ENCODE peak calls at places on chromosomes 5 and 9, in four cellular contexts. B is K562, U is HepG2, O is GM12878. K is an unnamed sample.

GRCh38 chr9:134984372-134985240 is 66.9 kb upstream of the FCN1 start:
- DNase-seq in U (no peak), O (no peak), B (no peak), K (no peak)

GRCh38 chr9:131270171-131271015 is 5.9 kb downstream of the FAM78A start:
- DNase-seq in B (peak), O (no peak), U (no peak), K (no peak)

GRCh38 chr9:94100152-94100879 is 16.1 kb downstream of the PTPDC1 start:
- DNase-seq in B (no peak), U (no peak), O (no peak), K (no peak)

GRCh38 chr5:174903333-174903732 is 179.0 kb downstream of the MSX2 start:
- DNase-seq in O (no peak), U (no peak), B (no peak), K (peak)

GRCh38 chr5:158378931-158379330 is 520.0 kb upstream of the CLINT1 start:
- DNase-seq in B (no peak), O (no peak), U (no peak), K (no peak)

GRCh38 chr5:140145818-140146522 is 20.2 kb downstream of the IGIP start:
- DNase-seq in B (peak), O (no peak), U (peak), K (no peak)

GRCh38 chr9:31637265-31637664 is 747.2 kb upstream of the ACO1 start:
- DNase-seq in U (no peak), O (no peak), B (no peak), K (no peak)

GRCh38 chr9:79695531-79696218 is 123.9 kb downstream of the TLE4 start:
- DNase-seq in B (no peak), U (no peak), O (no peak), K (no peak)

GRCh38 chr5:154402611-154403010 is 43.2 kb upstream of the SAP30L start:
- DNase-seq in U (no peak), O (no peak), B (no peak), K (no peak)

GRCh38 chr9:20941177-20941690 is 90.2 kb downstream of the HACD4 start:
- DNase-seq in O (peak), B (no peak), U (peak), K (peak)

GRCh38 chr9:121638901-121639592 is 12.4 kb upstream of the DAB2IP start:
- DNase-seq in O (no peak), B (no peak), U (peak), K (no peak)

DNA sequence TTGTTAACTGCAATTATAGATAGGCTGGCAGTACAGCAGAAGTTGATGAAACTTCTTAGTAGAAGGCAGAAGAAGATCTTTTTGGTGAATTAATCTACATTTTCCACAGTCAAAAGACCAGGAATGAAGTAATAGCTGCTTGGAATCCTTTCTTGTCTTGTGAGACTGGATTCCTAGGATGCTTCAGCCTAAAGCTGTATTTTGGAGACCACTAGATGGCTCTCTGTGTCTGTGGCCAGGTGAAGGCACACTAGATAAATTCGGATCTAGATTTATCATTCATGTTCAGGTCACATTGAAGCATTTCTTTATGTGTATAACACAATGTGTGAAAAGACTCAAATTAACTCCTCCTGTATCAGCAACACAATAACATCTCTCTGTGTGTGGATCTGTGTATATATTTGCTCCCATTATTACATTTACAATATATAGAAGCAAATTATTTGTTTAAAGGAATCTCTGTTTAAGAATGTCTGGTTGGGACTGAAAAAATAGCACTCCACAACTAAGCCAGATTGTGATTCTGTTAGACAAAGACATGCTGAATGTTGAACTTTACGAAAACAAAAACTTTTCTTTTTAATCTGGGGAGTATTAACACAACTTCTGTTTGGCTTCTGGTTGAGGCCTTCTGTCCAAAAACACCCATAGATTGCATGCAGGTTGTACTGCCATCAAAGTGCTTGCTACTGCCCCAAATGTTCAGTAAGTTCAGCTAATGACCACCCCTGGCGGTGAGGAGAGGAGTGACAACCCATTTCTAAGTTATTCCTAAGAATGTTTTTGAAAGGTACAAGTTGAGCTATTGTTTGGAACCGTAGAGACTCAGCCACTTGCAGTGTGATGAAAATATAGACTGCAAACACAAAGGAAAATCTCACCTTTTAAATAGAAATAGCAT is 10.6 kb downstream of the GRIN3A start:
- DNase-seq in U (peak), O (no peak), B (peak), K (peak)
- TF ChIP-seq TARDBP in U (no peak), O (no peak), B (no peak), K (no peak)

GRCh38 chr9:68964765-68965164 is 49.1 kb downstream of the PRKACG start:
- DNase-seq in O (no peak), B (no peak), U (no peak), K (no peak)

GRCh38 chr9:68966496-68966944 is 47.4 kb downstream of the PRKACG start:
- DNase-seq in B (no peak), O (peak), U (no peak), K (no peak)

GRCh38 chr9:68961587-68961986 is 52.3 kb downstream of the PRKACG start:
- DNase-seq in U (no peak), B (peak), O (no peak), K (no peak)

GRCh38 chr9:68963416-68963815 is 50.5 kb downstream of the PRKACG start:
- DNase-seq in U (no peak), B (no peak), O (no peak), K (no peak)

GRCh38 chr9:68964102-68964541 is 49.8 kb downstream of the PRKACG start:
- DNase-seq in U (no peak), B (no peak), O (no peak), K (no peak)
- TF ChIP-seq BHLHE40 in U (no peak), B (no peak), O (no peak), K (no peak)

GRCh38 chr9:114450181-114450580 is 55.1 kb downstream of the WHRN start:
- DNase-seq in O (no peak), B (no peak), U (no peak), K (no peak)

GRCh38 chr9:114446672-114447450 is 58.4 kb downstream of the WHRN start:
- DNase-seq in U (no peak), B (no peak), O (no peak), K (no peak)

GRCh38 chr9:114449236-114449635 is 56.0 kb downstream of the WHRN start:
- DNase-seq in B (no peak), U (no peak), O (no peak), K (no peak)

GRCh38 chr9:114450833-114451706 is 54.2 kb downstream of the WHRN start:
- DNase-seq in O (peak), B (no peak), U (no peak), K (no peak)

DNA sequence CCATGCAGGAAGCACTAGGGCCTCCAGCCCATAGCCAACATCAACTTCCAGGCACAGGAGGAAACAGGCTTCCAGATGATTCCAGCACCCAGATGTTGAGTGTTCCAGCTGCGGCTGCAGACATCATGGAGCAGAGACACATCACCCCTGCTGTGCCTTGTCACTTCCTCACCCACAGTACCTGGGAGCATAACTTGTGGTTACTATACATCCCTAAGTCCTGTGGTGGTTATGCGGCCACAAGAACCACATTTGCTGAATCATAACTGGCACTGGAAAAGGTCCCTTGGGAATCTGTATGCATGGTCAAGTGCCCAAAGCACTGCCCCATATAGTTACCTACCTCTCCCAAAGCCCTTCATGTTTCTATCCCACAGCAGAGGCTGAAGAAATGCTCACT is 56.6 kb downstream of the WHRN start:
- DNase-seq in O (no peak), B (no peak), U (no peak), K (no peak)
- TF ChIP-seq TARDBP in O (no peak), B (no peak), U (no peak), K (no peak)

GRCh38 chr5:150641826-150642566 is 1.5 kb downstream of the SYNPO start:
- DNase-seq in O (no peak), U (no peak), B (no peak), K (no peak)

GRCh38 chr5:150644058-150644457 is 3.6 kb downstream of the SYNPO start:
- DNase-seq in U (no peak), B (no peak), O (no peak), K (no peak)

GRCh38 chr5:150641006-150641570 is 628 bp downstream of the SYNPO start:
- DNase-seq in B (no peak), U (peak), O (no peak), K (no peak)

GRCh38 chr5:150642991-150643710 is 2.7 kb downstream of the SYNPO start:
- DNase-seq in B (no peak), U (no peak), O (no peak), K (no peak)

GRCh38 chr5:150642567-150642927 is 2.1 kb downstream of the SYNPO start:
- DNase-seq in U (peak), O (no peak), B (no peak), K (no peak)
- TF ChIP-seq BHLHE40 in U (no peak), O (no peak), B (no peak), K (no peak)

DNA sequence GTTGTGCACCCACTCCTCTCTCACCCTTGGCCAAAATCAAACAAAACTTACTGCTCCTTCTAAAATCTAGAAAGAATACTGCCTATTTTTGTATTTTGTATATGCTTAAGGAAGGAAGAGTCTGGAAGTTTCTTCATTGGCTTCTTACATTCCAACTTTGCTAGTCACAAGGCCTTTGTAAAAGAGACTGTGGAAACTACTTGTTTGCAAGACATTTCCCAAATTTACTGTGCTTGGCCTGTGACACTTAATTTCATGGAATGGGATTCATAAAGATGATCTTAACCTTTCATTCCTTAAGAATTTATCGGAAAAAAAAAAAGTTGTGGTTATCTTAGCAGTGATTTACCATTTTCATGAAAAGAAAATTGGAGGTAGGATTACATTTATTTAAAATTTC is 208.9 kb downstream of the VPS13A start:
- DNase-seq in B (no peak), O (no peak), U (no peak), K (no peak)
- TF ChIP-seq TARDBP in B (no peak), O (no peak), U (no peak), K (no peak)

GRCh38 chr5:31702709-31703108 is 63.8 kb downstream of the PDZD2 start:
- DNase-seq in U (no peak), B (no peak), O (no peak), K (no peak)

GRCh38 chr5:31707294-31707693 is 68.4 kb downstream of the PDZD2 start:
- DNase-seq in O (no peak), B (no peak), U (no peak), K (no peak)

GRCh38 chr5:31706186-31706585 is 67.3 kb downstream of the PDZD2 start:
- DNase-seq in B (no peak), O (no peak), U (no peak), K (no peak)

GRCh38 chr5:31701642-31702041 is 62.7 kb downstream of the PDZD2 start:
- DNase-seq in O (no peak), B (no peak), U (no peak), K (no peak)

DNA sequence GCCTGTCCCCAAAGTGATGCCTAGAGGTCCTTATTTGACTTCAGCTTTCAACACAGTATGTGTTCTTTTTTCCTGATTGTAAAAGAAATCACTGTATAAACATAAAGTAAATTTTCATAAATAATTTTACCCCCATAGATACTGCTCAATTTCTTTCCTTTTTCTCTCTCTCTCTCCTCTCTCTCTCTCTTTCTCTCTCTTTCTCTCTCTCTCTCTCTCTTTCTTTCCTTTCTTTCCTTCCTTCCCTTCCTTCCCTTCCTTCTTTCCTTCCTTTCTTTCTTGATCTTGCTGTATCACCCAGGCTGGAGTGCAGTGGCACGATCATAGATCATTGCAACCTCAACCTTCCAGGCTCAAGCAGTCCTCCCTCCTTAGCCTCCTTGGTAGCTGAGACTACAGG is 64.8 kb downstream of the PDZD2 start:
- DNase-seq in O (no peak), B (no peak), U (no peak), K (no peak)
- TF ChIP-seq BHLHE40 in O (no peak), B (no peak), U (no peak), K (no peak)

K was measured in HEK293T.